ENCODE peak calls at places on chromosomes 13 and 19, in four cellular contexts. Y is Right ventricle myocardium superior; I is stimulated activated CD4-positive, alpha-beta T cell treated with anti-CD3 and anti-CD28 coated beads, Interleukin-4, amount 100 ng/mL, for 4 hours; V is endodermal cell. X is an unnamed sample.

GRCh38 chr13:83019986-83020385 is 862.3 kb downstream of the SLITRK1 start:
- DNase-seq in Y (no peak), I (no peak), V (no peak), X (no peak)

GRCh38 chr13:90103099-90103784 is 1244.2 kb upstream of the MIR17HG start:
- DNase-seq in Y (peak), I (no peak), V (no peak), X (no peak)

GRCh38 chr19:48551437-48552302 is at the start of gene SULT2B1:
- DNase-seq in Y (no peak), I (no peak), V (no peak), X (no peak)

GRCh38 chr13:110506859-110507566 is 54.5 kb downstream of the RAB20 start:
- DNase-seq in Y (peak), I (no peak), V (no peak), X (no peak)

GRCh38 chr13:71864094-71864980 is 2.7 kb downstream of the DACH1 start:
- DNase-seq in Y (peak), I (no peak), V (no peak), X (peak)

GRCh38 chr19:33339016-33339749 is 34.3 kb upstream of the CEBPG start:
- DNase-seq in Y (no peak), I (no peak), V (no peak), X (no peak)

GRCh38 chr19:42401365-42402303 is 11.5 kb upstream of the CNFN start:
- DNase-seq in Y (peak), I (peak), V (peak), X (peak)

GRCh38 chr19:48413879-48414623 is 20.6 kb downstream of the GRIN2D start:
- DNase-seq in Y (no peak), I (no peak), V (peak), X (peak)

GRCh38 chr13:100818706-100819105 is 144.1 kb upstream of the TMTC4 start:
- DNase-seq in Y (no peak), I (no peak), V (no peak), X (no peak)

GRCh38 chr19:38151242-38151641 is 72.8 kb downstream of the DPF1 start:
- DNase-seq in Y (no peak), I (no peak), V (no peak), X (no peak)

GRCh38 chr19:48617146-48617937 is 1.6 kb downstream of the RPL18 start:
- DNase-seq in Y (no peak), I (no peak), V (peak), X (no peak)

GRCh38 chr19:35062942-35063341 is 21.4 kb downstream of the HPN start:
- DNase-seq in Y (no peak), I (no peak), V (no peak), X (no peak)

GRCh38 chr19:46265217-46265828 is 31.5 kb upstream of the HIF3A start:
- DNase-seq in Y (no peak), I (peak), V (peak), X (peak)

GRCh38 chr13:44918323-44919102 is 70.8 kb downstream of the NUFIP1 start:
- DNase-seq in Y (peak), I (peak), V (peak), X (peak)

GRCh38 chr19:19539738-19540703 is 2.0 kb downstream of the CILP2 start:
- DNase-seq in Y (peak), I (peak), V (peak), X (peak)

GRCh38 chr19:38360351-38360750 is 14.0 kb upstream of the PSMD8 start:
- DNase-seq in Y (no peak), I (no peak), V (no peak), X (no peak)

GRCh38 chr19:8589177-8589714 is 12.0 kb upstream of the MYO1F start:
- DNase-seq in Y (no peak), I (no peak), V (no peak), X (no peak)

GRCh38 chr13:75395901-75396300 is 86.1 kb downstream of the TBC1D4 start:
- DNase-seq in Y (no peak), I (no peak), V (no peak), X (no peak)

GRCh38 chr19:52474351-52475127 is 21.2 kb downstream of the ZNF578 start:
- DNase-seq in Y (no peak), I (no peak), V (no peak), X (no peak)

GRCh38 chr19:703651-704446 is 4.9 kb upstream of the PALM start:
- DNase-seq in Y (peak), I (peak), V (peak), X (peak)

GRCh38 chr13:29589234-29589633 is 6.3 kb downstream of the SLC7A1 start:
- DNase-seq in Y (no peak), I (no peak), V (no peak), X (no peak)

GRCh38 chr19:32675720-32676185 is at the start of gene RGS9BP:
- DNase-seq in Y (peak), I (peak), V (peak), X (peak)

GRCh38 chr19:2064395-2064787 is 13.3 kb upstream of the MKNK2 start:
- DNase-seq in Y (peak), I (no peak), V (no peak), X (no peak)

GRCh38 chr13:46119883-46120614 is 15.2 kb upstream of the CPB2 start:
- DNase-seq in Y (no peak), I (no peak), V (peak), X (no peak)

GRCh38 chr13:109485136-109485794 is 301.1 kb downstream of the IRS2 start:
- DNase-seq in Y (no peak), I (no peak), V (no peak), X (no peak)

GRCh38 chr13:33017410-33017929 is 1.2 kb downstream of the KL start:
- DNase-seq in Y (peak), I (no peak), V (peak), X (peak)

GRCh38 chr13:26048745-26049144 is 3.1 kb downstream of the SHISA2 start:
- DNase-seq in Y (no peak), I (no peak), V (no peak), X (no peak)

GRCh38 chr19:33905937-33906577 is 109.4 kb downstream of the KCTD15 start:
- DNase-seq in Y (peak), I (no peak), V (peak), X (peak)

X was measured in GM23338.